ENCODE peak calls at places on chromosome 21, in six cellular contexts. S, H, K, Y, X and D are unnamed samples.

GRCh38 chr21:43922949-43923348 is 57.9 kb downstream of the AGPAT3 start:
- DNase-seq in K (peak), Y (no peak), H (no peak), X (no peak), S (no peak), D (no peak)

GRCh38 chr21:40760811-40761210 is 86.1 kb downstream of the DSCAM start:
- DNase-seq in K (no peak), Y (no peak), X (no peak), S (no peak), H (no peak), D (no peak)

GRCh38 chr21:45498646-45499000 is 43.6 kb downstream of the SLC19A1 start:
- DNase-seq in H (no peak), Y (no peak), S (no peak), K (peak), X (no peak), D (no peak)

GRCh38 chr21:41411449-41412089 is 14.5 kb upstream of the MX1 start:
- DNase-seq in S (no peak), H (no peak), X (no peak), K (no peak), Y (no peak), D (no peak)

GRCh38 chr21:34815831-34816700 is 147.3 kb downstream of the CLIC6 start:
- DNase-seq in X (no peak), H (no peak), K (no peak), Y (no peak), S (no peak), D (no peak)

GRCh38 chr21:45940621-45941337 is 40.8 kb upstream of the COL6A1 start:
- DNase-seq in X (no peak), Y (no peak), H (no peak), K (no peak), S (no peak), D (no peak)

GRCh38 chr21:41932576-41933258 is 21.1 kb downstream of the C2CD2 start:
- DNase-seq in Y (no peak), K (peak), X (peak), H (no peak), S (no peak), D (no peak)

GRCh38 chr21:44450402-44450801 is 4.9 kb upstream of the LRRC3 start:
- DNase-seq in X (no peak), H (no peak), K (no peak), Y (no peak), S (no peak), D (no peak)

GRCh38 chr21:31577280-31577679 is 82.2 kb upstream of the SOD1 start:
- DNase-seq in H (no peak), K (no peak), X (peak), Y (no peak), S (no peak), D (no peak)

GRCh38 chr21:42233067-42233981 is 14.4 kb downstream of the ABCG1 start:
- DNase-seq in S (peak), Y (peak), X (peak), K (peak), H (peak), D (peak)

GRCh38 chr21:29466532-29466931 is 167.8 kb downstream of the BACH1 start:
- DNase-seq in K (no peak), X (no peak), H (no peak), Y (no peak), S (no peak), D (no peak)

GRCh38 chr21:42405064-42406059 is 1.7 kb downstream of the UBASH3A start:
- DNase-seq in S (no peak), K (no peak), Y (no peak), H (no peak), X (no peak), D (no peak)

GRCh38 chr21:43299441-43300277 is 127.3 kb downstream of the SIK1 start:
- DNase-seq in X (no peak), S (no peak), Y (no peak), H (no peak), K (peak), D (no peak)

GRCh38 chr21:41360072-41360821 is 1.6 kb upstream of the MX2 start:
- DNase-seq in S (peak), Y (no peak), H (no peak), X (peak), K (no peak), D (no peak)

GRCh38 chr21:45224189-45224938 is 63.3 kb downstream of the POFUT2 start:
- DNase-seq in S (no peak), H (peak), Y (no peak), K (no peak), X (no peak), D (peak)

GRCh38 chr21:32030146-32030652 is 157.4 kb downstream of the HUNK start:
- DNase-seq in H (no peak), K (no peak), X (no peak), Y (no peak), S (no peak), D (no peak)

GRCh38 chr21:35323947-35324346 is 274.8 kb upstream of the RUNX1 start:
- DNase-seq in Y (no peak), K (no peak), X (peak), S (no peak), H (no peak), D (no peak)

GRCh38 chr21:43020771-43021170 is 46.4 kb downstream of the PKNOX1 start:
- DNase-seq in X (no peak), Y (no peak), H (no peak), S (no peak), K (no peak), D (no peak)

GRCh38 chr21:22342855-22343254 is 1344.6 kb downstream of the NCAM2 start:
- DNase-seq in X (no peak), S (no peak), H (no peak), K (no peak), Y (no peak), D (no peak)

GRCh38 chr21:23522750-23523149 is 2084.5 kb downstream of the MRPL39 start:
- DNase-seq in X (no peak), H (no peak), S (no peak), K (no peak), Y (no peak), D (no peak)

GRCh38 chr21:43933680-43934079 is 68.7 kb downstream of the AGPAT3 start:
- DNase-seq in X (no peak), K (no peak), S (no peak), H (no peak), Y (no peak), D (no peak)

GRCh38 chr21:32494946-32495703 is 82.6 kb downstream of the EVA1C start:
- DNase-seq in Y (no peak), X (peak), S (no peak), K (no peak), H (no peak), D (no peak)

GRCh38 chr21:44700101-44701022 is 3.4 kb downstream of the KRTAP10-12 start:
- DNase-seq in K (no peak), Y (no peak), S (no peak), X (no peak), H (no peak), D (no peak)

GRCh38 chr21:17492415-17493168 is 20.3 kb upstream of the CXADR start:
- DNase-seq in S (no peak), H (no peak), K (no peak), X (no peak), Y (no peak), D (no peak)

GRCh38 chr21:45248301-45248892 is 39.3 kb downstream of the POFUT2 start:
- DNase-seq in S (no peak), K (no peak), X (no peak), Y (no peak), H (no peak), D (no peak)

GRCh38 chr21:36255650-36256047 is 64.3 kb upstream of the MORC3 start:
- DNase-seq in H (no peak), S (no peak), X (no peak), Y (no peak), K (no peak), D (no peak)

GRCh38 chr21:31948681-31949080 is 75.9 kb downstream of the HUNK start:
- DNase-seq in S (no peak), X (no peak), K (no peak), H (no peak), Y (no peak), D (no peak)

GRCh38 chr21:29601072-29601471 is 302.4 kb downstream of the BACH1 start:
- DNase-seq in Y (no peak), X (no peak), H (no peak), S (no peak), K (no peak), D (no peak)

GRCh38 chr21:45329261-45330074 is 41.8 kb upstream of the POFUT2 start:
- DNase-seq in S (no peak), X (no peak), Y (no peak), K (peak), H (no peak), D (no peak)